ENCODE peak calls at places on chromosomes 6 and 20, in seven cellular contexts. U is T-helper 2 cell; Y is kidney tubule cell; N is H54; J is stimulated activated CD8-positive, alpha-beta memory T cell treated with anti-CD3 and anti-CD28 coated beads, Interleukin-15, amount 100 ng/mL, for 48 hours; B is GM13976; X is iPS-NIHi11. D is an unnamed sample.

GRCh38 chr6:100968934-100969333 is 87.8 kb upstream of the ASCC3 start:
- DNase-seq in U (no peak), Y (no peak), N (no peak), J (no peak), B (no peak), X (no peak), D (no peak)

GRCh38 chr6:137025786-137026730 is 18.7 kb downstream of the IL20RA start:
- DNase-seq in U (no peak), Y (peak), N (no peak), J (no peak), B (no peak), X (no peak), D (no peak)

GRCh38 chr6:38184780-38185080 is 365.2 kb downstream of the ZFAND3 start:
- DNase-seq in U (no peak), Y (no peak), N (no peak), J (no peak), B (no peak), X (no peak), D (no peak)

GRCh38 chr20:48754269-48754668 is 73.5 kb downstream of the PREX1 start:
- DNase-seq in U (no peak), Y (no peak), N (no peak), J (no peak), B (no peak), X (no peak), D (no peak)

GRCh38 chr20:63504642-63505041 is 5.8 kb upstream of the EEF1A2 start:
- DNase-seq in U (no peak), Y (no peak), N (no peak), J (no peak), B (no peak), X (no peak), D (no peak)

GRCh38 chr6:18165746-18166145 is 10.5 kb downstream of the KDM1B start:
- DNase-seq in U (no peak), Y (no peak), N (no peak), J (no peak), B (no peak), X (no peak), D (no peak)

GRCh38 chr6:74578339-74578738 is 627.5 kb downstream of the COL12A1 start:
- DNase-seq in U (no peak), Y (peak), N (no peak), J (no peak), B (no peak), X (peak), D (no peak)

GRCh38 chr6:70811788-70812187 is 144.1 kb downstream of the SMAP1 start:
- DNase-seq in U (no peak), Y (peak), N (no peak), J (no peak), B (no peak), X (no peak), D (no peak)

GRCh38 chr20:4101271-4101670 is 85.9 kb upstream of the RNF24 start:
- DNase-seq in U (no peak), Y (no peak), N (no peak), J (no peak), B (no peak), X (no peak), D (no peak)

GRCh38 chr6:136317023-136317649 is 27.5 kb upstream of the BCLAF1 start:
- DNase-seq in U (peak), Y (peak), N (no peak), J (no peak), B (peak), X (peak), D (peak)

GRCh38 chr6:154653853-154654252 is 79.4 kb upstream of the SCAF8 start:
- DNase-seq in U (no peak), Y (peak), N (peak), J (no peak), B (no peak), X (no peak), D (no peak)

GRCh38 chr6:27495386-27496135 is 22.7 kb upstream of the ZNF184 start:
- DNase-seq in U (no peak), Y (peak), N (peak), J (peak), B (peak), X (peak), D (no peak)

GRCh38 chr20:47951521-47951951 is 166.3 kb upstream of the SULF2 start:
- DNase-seq in U (no peak), Y (peak), N (no peak), J (no peak), B (no peak), X (no peak), D (no peak)

GRCh38 chr6:19410477-19410876 is 426.7 kb upstream of the ID4 start:
- DNase-seq in U (no peak), Y (peak), N (peak), J (no peak), B (no peak), X (no peak), D (no peak)

GRCh38 chr6:14228571-14228970 is 111.0 kb downstream of the CD83 start:
- DNase-seq in U (no peak), Y (peak), N (no peak), J (peak), B (no peak), X (no peak), D (no peak)

GRCh38 chr6:27040244-27041042 is 207.1 kb upstream of the PRSS16 start:
- DNase-seq in U (no peak), Y (peak), N (no peak), J (no peak), B (no peak), X (no peak), D (no peak)

GRCh38 chr6:128892079-128892478 is 9.1 kb downstream of the LAMA2 start:
- DNase-seq in U (no peak), Y (no peak), N (no peak), J (no peak), B (no peak), X (no peak), D (no peak)

GRCh38 chr6:14944593-14944992 is 301.3 kb upstream of the JARID2 start:
- DNase-seq in U (no peak), Y (no peak), N (no peak), J (no peak), B (no peak), X (no peak), D (no peak)

GRCh38 chr6:9593566-9593965 is 821.3 kb downstream of the TFAP2A start:
- DNase-seq in U (no peak), Y (peak), N (no peak), J (no peak), B (no peak), X (no peak), D (no peak)

GRCh38 chr6:82270791-82271392 is 23.3 kb upstream of the IBTK start:
- DNase-seq in U (no peak), Y (peak), N (peak), J (no peak), B (peak), X (peak), D (no peak)

GRCh38 chr20:35190556-35190955 is 18.7 kb downstream of the PROCR start:
- DNase-seq in U (no peak), Y (no peak), N (no peak), J (no peak), B (no peak), X (no peak), D (no peak)

GRCh38 chr20:31833931-31834521 is 11.4 kb downstream of the FOXS1 start:
- DNase-seq in U (no peak), Y (no peak), N (no peak), J (no peak), B (no peak), X (no peak), D (no peak)

GRCh38 chr6:124795879-124796838 is 166.1 kb upstream of the RNF217 start:
- DNase-seq in U (no peak), Y (peak), N (peak), J (no peak), B (no peak), X (peak), D (no peak)

GRCh38 chr6:19995575-19996257 is 158.5 kb downstream of the ID4 start:
- DNase-seq in U (no peak), Y (no peak), N (no peak), J (no peak), B (no peak), X (no peak), D (no peak)

GRCh38 chr6:134041093-134041492 is 11.3 kb downstream of the SLC2A12 start:
- DNase-seq in U (no peak), Y (peak), N (no peak), J (no peak), B (no peak), X (peak), D (no peak)

GRCh38 chr20:10635476-10636208 is 38.2 kb downstream of the JAG1 start:
- DNase-seq in U (no peak), Y (no peak), N (no peak), J (no peak), B (no peak), X (no peak), D (no peak)

GRCh38 chr20:60453847-60454246 is 495.6 kb downstream of the CDH26 start:
- DNase-seq in U (no peak), Y (no peak), N (no peak), J (no peak), B (no peak), X (peak), D (no peak)

GRCh38 chr6:115947964-115948541 is 112.6 kb downstream of the FRK start:
- DNase-seq in U (no peak), Y (peak), N (no peak), J (no peak), B (no peak), X (no peak), D (no peak)

GRCh38 chr6:140320081-140320798 is 945.8 kb upstream of the CITED2 start:
- DNase-seq in U (no peak), Y (no peak), N (no peak), J (no peak), B (no peak), X (no peak), D (no peak)

GRCh38 chr20:38789503-38790209 is 15.8 kb upstream of the PPP1R16B start:
- DNase-seq in U (no peak), Y (peak), N (peak), J (no peak), B (no peak), X (no peak), D (no peak)

GRCh38 chr20:57323034-57323433 is 6.6 kb upstream of the SPO11 start:
- DNase-seq in U (no peak), Y (peak), N (no peak), J (no peak), B (no peak), X (peak), D (no peak)

GRCh38 chr6:47152666-47153065 is 110.5 kb upstream of the ADGRF1 start:
- DNase-seq in U (no peak), Y (no peak), N (no peak), J (no peak), B (no peak), X (no peak), D (no peak)

GRCh38 chr20:24863356-24863755 is 85.7 kb upstream of the CST7 start:
- DNase-seq in U (no peak), Y (no peak), N (no peak), J (no peak), B (no peak), X (no peak), D (no peak)

GRCh38 chr6:134600671-134601070 is 282.8 kb upstream of the SGK1 start:
- DNase-seq in U (no peak), Y (no peak), N (no peak), J (no peak), B (no peak), X (no peak), D (no peak)

GRCh38 chr6:83188501-83188900 is 4.6 kb downstream of the PGM3 start:
- DNase-seq in U (no peak), Y (no peak), N (no peak), J (no peak), B (no peak), X (no peak), D (no peak)